ENCODE peak calls at places on chromosome 12, in six cellular contexts. One of them, this sample, is unnamed.

GRCh38 chr12:62466596-62467411 is at the start of gene MON2:
- DNase-seq in H9: peak; percentile 87
- DNase-seq in body of pancreas: peak; percentile 89
- DNase-seq in OCI-LY7: peak; percentile 89
- DNase-seq in RWPE2: peak; percentile 83
- DNase-seq in nephron progenitor cell: peak; percentile 90
- DNase-seq in this sample: peak; percentile 91

GRCh38 chr12:29741342-29742241 is 42.1 kb downstream of the TMTC1 start:
- DNase-seq in nephron progenitor cell: no peak
- DNase-seq in H9: no peak
- DNase-seq in OCI-LY7: no peak
- DNase-seq in RWPE2: no peak
- DNase-seq in body of pancreas: no peak
- DNase-seq in this sample: no peak

GRCh38 chr12:132395192-132395907 is 66.0 kb upstream of the GALNT9 start:
- DNase-seq in body of pancreas: no peak
- DNase-seq in OCI-LY7: no peak
- DNase-seq in H9: no peak
- DNase-seq in nephron progenitor cell: no peak
- DNase-seq in RWPE2: peak; percentile 40
- DNase-seq in this sample: no peak

GRCh38 chr12:119113587-119113986 is 65.1 kb upstream of the HSPB8 start:
- DNase-seq in body of pancreas: no peak
- DNase-seq in OCI-LY7: no peak
- DNase-seq in nephron progenitor cell: no peak
- DNase-seq in RWPE2: no peak
- DNase-seq in H9: no peak
- DNase-seq in this sample: no peak

GRCh38 chr12:7067096-7067495 is 6.6 kb downstream of the C1S start:
- DNase-seq in RWPE2: no peak
- DNase-seq in body of pancreas: no peak
- DNase-seq in nephron progenitor cell: no peak
- DNase-seq in H9: no peak
- DNase-seq in OCI-LY7: no peak
- DNase-seq in this sample: no peak

GRCh38 chr12:116547955-116548471 is 11.2 kb upstream of the MAP1LC3B2 start:
- DNase-seq in OCI-LY7: peak; percentile 50
- DNase-seq in RWPE2: no peak
- DNase-seq in body of pancreas: no peak
- DNase-seq in H9: no peak
- DNase-seq in nephron progenitor cell: peak; percentile 39
- DNase-seq in this sample: no peak

GRCh38 chr12:14157129-14157747 is 175.8 kb upstream of the GRIN2B start:
- DNase-seq in nephron progenitor cell: no peak
- DNase-seq in H9: no peak
- DNase-seq in RWPE2: no peak
- DNase-seq in body of pancreas: no peak
- DNase-seq in OCI-LY7: peak; percentile 99
- DNase-seq in this sample: no peak

GRCh38 chr12:127041985-127042625 is 1224.9 kb upstream of the TMEM132C start:
- DNase-seq in OCI-LY7: peak; percentile 26
- DNase-seq in H9: no peak
- DNase-seq in body of pancreas: no peak
- DNase-seq in RWPE2: no peak
- DNase-seq in nephron progenitor cell: no peak
- DNase-seq in this sample: no peak

GRCh38 chr12:49098035-49098451 is 3.4 kb upstream of the DHH start:
- DNase-seq in body of pancreas: peak; percentile 47
- DNase-seq in H9: peak; percentile 87
- DNase-seq in OCI-LY7: peak; percentile 58
- DNase-seq in nephron progenitor cell: peak; percentile 75
- DNase-seq in RWPE2: no peak
- DNase-seq in this sample: peak; percentile 81

GRCh38 chr12:76879710-76880025 is 849 bp upstream of the CSRP2 start:
- DNase-seq in H9: no peak
- DNase-seq in body of pancreas: no peak
- DNase-seq in nephron progenitor cell: peak; percentile 50
- DNase-seq in RWPE2: no peak
- DNase-seq in OCI-LY7: no peak
- DNase-seq in this sample: peak; percentile 42

GRCh38 chr12:76880156-76881023 is 1.6 kb upstream of the CSRP2 start:
- DNase-seq in nephron progenitor cell: no peak
- DNase-seq in OCI-LY7: no peak
- DNase-seq in H9: no peak
- DNase-seq in RWPE2: no peak
- DNase-seq in body of pancreas: no peak
- DNase-seq in this sample: no peak

GRCh38 chr12:76878899-76879709 is at the start of gene CSRP2:
- DNase-seq in nephron progenitor cell: peak; percentile 96
- DNase-seq in RWPE2: peak; percentile 84
- DNase-seq in body of pancreas: peak; percentile 89
- DNase-seq in H9: peak; percentile 98
- DNase-seq in OCI-LY7: peak; percentile 78
- DNase-seq in this sample: peak; percentile 89

GRCh38 chr12:76876696-76877229 is 2.1 kb downstream of the CSRP2 start:
- DNase-seq in OCI-LY7: no peak
- DNase-seq in body of pancreas: no peak
- DNase-seq in H9: no peak
- DNase-seq in nephron progenitor cell: no peak
- DNase-seq in RWPE2: no peak
- DNase-seq in this sample: no peak

DNA sequence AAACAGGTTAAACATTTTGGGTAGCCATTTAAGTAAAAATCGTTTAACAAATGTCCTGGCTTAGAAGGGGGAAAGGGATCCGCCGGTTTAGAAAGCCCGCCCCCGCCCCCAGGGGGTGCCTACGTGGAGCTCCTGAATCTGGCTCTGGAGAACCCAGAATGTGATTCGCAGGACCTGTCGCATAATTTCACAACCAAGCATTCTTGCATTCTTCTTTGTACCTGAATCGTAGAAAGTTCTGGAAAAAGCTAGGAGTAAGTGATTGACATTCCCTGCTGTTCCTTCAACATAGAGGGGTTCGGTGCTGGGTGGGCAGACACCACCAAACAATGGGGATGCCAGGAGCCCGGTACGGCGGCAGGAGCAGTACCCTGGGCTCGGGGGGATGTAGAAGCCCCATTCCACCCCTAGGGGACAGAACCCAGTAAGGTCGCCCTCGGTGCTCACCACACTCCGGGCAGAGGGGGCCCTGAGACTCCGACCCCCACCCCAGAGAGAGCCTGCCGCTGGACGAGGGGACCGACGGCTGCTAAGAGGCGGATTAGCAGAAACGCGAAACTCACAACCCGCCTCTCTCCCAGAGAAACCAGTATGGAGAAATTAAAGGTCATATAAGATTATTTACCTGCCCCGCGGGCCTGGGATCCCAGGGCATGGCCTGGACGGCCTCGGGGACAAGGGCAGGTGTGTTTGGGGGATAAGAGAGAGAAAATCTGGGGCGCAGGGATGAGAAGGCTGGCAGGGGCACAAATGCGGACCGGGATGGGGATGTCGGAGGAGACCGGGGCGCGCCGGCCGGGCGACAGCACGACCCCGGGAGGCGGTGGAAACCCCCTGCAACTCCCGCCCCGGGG is 547 bp downstream of the CSRP2 start:
- DNase-seq in H9: peak; percentile 78
- DNase-seq in RWPE2: no peak
- DNase-seq in OCI-LY7: peak; percentile 59
- DNase-seq in nephron progenitor cell: peak; percentile 60
- DNase-seq in body of pancreas: peak; percentile 22
- DNase-seq in this sample: peak; percentile 40
- TF ChIP-seq CTCF in H9: peak; percentile 58
- TF ChIP-seq CTCF in RWPE2: no peak
- TF ChIP-seq CTCF in OCI-LY7: peak; percentile 62
- TF ChIP-seq CTCF in nephron progenitor cell: peak; percentile 42
- TF ChIP-seq CTCF in body of pancreas: no peak
- TF ChIP-seq CTCF in this sample: peak; percentile 34

GRCh38 chr12:114829833-114830232 is 145.9 kb upstream of the TBX3 start:
- DNase-seq in OCI-LY7: no peak
- DNase-seq in body of pancreas: no peak
- DNase-seq in H9: no peak
- DNase-seq in RWPE2: no peak
- DNase-seq in nephron progenitor cell: no peak
- DNase-seq in this sample: no peak
- TF ChIP-seq CTCF in OCI-LY7: no peak
- TF ChIP-seq CTCF in body of pancreas: no peak
- TF ChIP-seq CTCF in H9: no peak
- TF ChIP-seq CTCF in RWPE2: no peak
- TF ChIP-seq CTCF in nephron progenitor cell: no peak
- TF ChIP-seq CTCF in this sample: no peak

DNA sequence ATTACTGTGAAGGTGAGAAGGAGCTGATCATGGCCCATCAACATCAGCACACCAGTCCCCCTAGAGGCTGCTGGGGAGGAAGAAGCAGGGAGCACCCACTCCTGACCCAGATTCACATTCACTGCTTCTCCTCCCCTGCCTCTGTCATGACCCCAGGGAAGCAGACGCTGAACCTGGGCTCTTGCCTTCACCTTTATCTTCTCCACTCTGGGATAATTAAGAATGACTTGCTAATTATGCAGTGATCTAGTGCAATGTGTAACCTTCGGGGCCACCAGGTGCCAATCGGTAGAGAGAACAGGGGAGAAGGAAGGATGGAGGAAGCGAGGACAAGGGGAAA is 44.4 kb upstream of the IQSEC3 start:
- DNase-seq in RWPE2: peak; percentile 60
- DNase-seq in body of pancreas: no peak
- DNase-seq in OCI-LY7: no peak
- DNase-seq in nephron progenitor cell: no peak
- DNase-seq in H9: no peak
- DNase-seq in this sample: no peak
- TF ChIP-seq CTCF in RWPE2: no peak
- TF ChIP-seq CTCF in body of pancreas: no peak
- TF ChIP-seq CTCF in OCI-LY7: no peak
- TF ChIP-seq CTCF in nephron progenitor cell: no peak
- TF ChIP-seq CTCF in H9: peak; percentile 39
- TF ChIP-seq CTCF in this sample: no peak

DNA sequence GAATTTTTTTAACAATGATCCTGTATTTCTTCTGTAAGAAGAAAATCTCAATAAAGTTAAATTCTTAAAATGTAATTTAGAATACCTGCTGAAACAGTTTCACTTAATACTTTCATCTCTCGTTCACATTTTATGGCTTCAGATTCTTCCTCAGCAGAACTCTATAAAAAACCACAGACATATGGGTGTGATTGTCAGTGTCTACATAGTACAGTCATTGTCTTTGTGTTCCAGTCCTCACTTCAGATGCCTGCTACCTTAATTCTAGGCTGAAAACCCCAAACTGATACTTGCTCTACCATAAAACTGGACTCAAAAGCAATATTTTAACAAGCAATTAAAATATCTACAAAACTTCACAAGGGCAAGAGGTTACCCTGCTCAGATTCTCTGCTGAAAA is 71.8 kb downstream of the DNAI7 start:
- DNase-seq in OCI-LY7: no peak
- DNase-seq in body of pancreas: no peak
- DNase-seq in H9: no peak
- DNase-seq in nephron progenitor cell: no peak
- DNase-seq in RWPE2: no peak
- DNase-seq in this sample: no peak
- TF ChIP-seq CTCF in OCI-LY7: no peak
- TF ChIP-seq CTCF in body of pancreas: no peak
- TF ChIP-seq CTCF in H9: no peak
- TF ChIP-seq CTCF in nephron progenitor cell: no peak
- TF ChIP-seq CTCF in RWPE2: no peak
- TF ChIP-seq CTCF in this sample: no peak

GRCh38 chr12:124694846-124695497 is 127.6 kb upstream of the NCOR2 start:
- DNase-seq in nephron progenitor cell: no peak
- DNase-seq in body of pancreas: no peak
- DNase-seq in H9: peak; percentile 29
- DNase-seq in OCI-LY7: no peak
- DNase-seq in RWPE2: no peak
- DNase-seq in this sample: no peak
- TF ChIP-seq CTCF in nephron progenitor cell: no peak
- TF ChIP-seq CTCF in body of pancreas: no peak
- TF ChIP-seq CTCF in H9: no peak
- TF ChIP-seq CTCF in OCI-LY7: no peak
- TF ChIP-seq CTCF in RWPE2: peak; percentile 21
- TF ChIP-seq CTCF in this sample: no peak

This sample was measured in glutamatergic neuron.